ENCODE peak calls at places on chromosomes 4 and X, in six cellular contexts. C is PC-3, I is neural progenitor cell, J is SK-N-SH, S is GM23338, Q is MM.1S. V is an unnamed sample.

GRCh38 chr4:176193126-176193525 is 2.3 kb downstream of the SPATA4 start:
- DNase-seq in C (peak; percentile 46), I (no peak), J (no peak), S (no peak), Q (no peak), V (no peak)

GRCh38 chrX:107324493-107325310 is 118.3 kb downstream of the DNAAF6 start:
- DNase-seq in C (peak; percentile 6), I (peak; percentile 89), J (peak; percentile 74), S (peak; percentile 82), Q (peak; percentile 25), V (peak; percentile 14)

GRCh38 chr4:156837625-156838345 is 133.8 kb downstream of the PDGFC start:
- DNase-seq in C (no peak), I (no peak), J (no peak), S (no peak), Q (no peak), V (no peak)

GRCh38 chrX:111124418-111124817 is 28.4 kb downstream of the PAK3 start:
- DNase-seq in C (no peak), I (no peak), J (no peak), S (no peak), Q (peak; percentile 93), V (no peak)

GRCh38 chr4:183905593-183906485 is 732 bp downstream of the STOX2 start:
- DNase-seq in C (peak; percentile 12), I (peak; percentile 83), J (peak; percentile 75), S (peak; percentile 98), Q (no peak), V (no peak)

GRCh38 chrX:149540621-149541520 is at the start of gene EOLA1:
- DNase-seq in C (peak; percentile 96), I (no peak), J (peak; percentile 22), S (no peak), Q (peak; percentile 96), V (peak; percentile 96)

GRCh38 chrX:6002056-6002455 is 226.6 kb downstream of the NLGN4X start:
- DNase-seq in C (no peak), I (no peak), J (no peak), S (peak; percentile 20), Q (no peak), V (no peak)

GRCh38 chrX:2450681-2451080 is 50.1 kb downstream of the DHRSX start:
- DNase-seq in C (no peak), I (peak; percentile 62), J (no peak), S (peak; percentile 63), Q (no peak), V (no peak)

GRCh38 chr4:89685690-89686089 is 151.3 kb downstream of the SNCA start:
- DNase-seq in C (no peak), I (no peak), J (no peak), S (no peak), Q (no peak), V (no peak)

GRCh38 chr4:92163348-92163747 is 140.4 kb upstream of the GRID2 start:
- DNase-seq in C (peak; percentile 42), I (no peak), J (no peak), S (peak; percentile 47), Q (peak; percentile 27), V (peak; percentile 14)

GRCh38 chrX:63657821-63658220 is 127.2 kb downstream of the ARHGEF9 start:
- DNase-seq in C (peak; percentile 6), I (no peak), J (no peak), S (no peak), Q (no peak), V (no peak)

GRCh38 chr4:53671757-53672156 is 80.5 kb upstream of the LNX1 start:
- DNase-seq in C (no peak), I (no peak), J (no peak), S (no peak), Q (no peak), V (no peak)

GRCh38 chrX:120356084-120356483 is 5.8 kb upstream of the ATP1B4 start:
- DNase-seq in C (no peak), I (no peak), J (no peak), S (no peak), Q (no peak), V (no peak)

GRCh38 chr4:101258782-101259353 is 88.5 kb downstream of the PPP3CA start:
- DNase-seq in C (no peak), I (no peak), J (no peak), S (no peak), Q (no peak), V (no peak)

GRCh38 chr4:89767924-89768323 is 69.0 kb downstream of the SNCA start:
- DNase-seq in C (no peak), I (no peak), J (no peak), S (no peak), Q (no peak), V (no peak)

GRCh38 chr4:67877086-67877485 is 6.7 kb downstream of the TMPRSS11D start:
- DNase-seq in C (no peak), I (no peak), J (no peak), S (no peak), Q (no peak), V (no peak)

GRCh38 chr4:61994036-61994435 is 793.9 kb downstream of the ADGRL3 start:
- DNase-seq in C (peak; percentile 50), I (no peak), J (no peak), S (no peak), Q (no peak), V (no peak)

GRCh38 chr4:143084566-143084965 is 100.2 kb upstream of the USP38 start:
- DNase-seq in C (peak; percentile 23), I (no peak), J (no peak), S (peak; percentile 18), Q (no peak), V (no peak)

GRCh38 chrX:70168238-70169188 is 8.8 kb upstream of the DGAT2L6 start:
- DNase-seq in C (peak; percentile 75), I (peak; percentile 26), J (no peak), S (peak; percentile 56), Q (no peak), V (peak; percentile 1)

GRCh38 chr4:2939383-2940243 is 23.6 kb downstream of the NOP14 start:
- DNase-seq in C (no peak), I (no peak), J (no peak), S (no peak), Q (no peak), V (no peak)

GRCh38 chrX:128714425-128714824 is 662.2 kb upstream of the ACTRT1 start:
- DNase-seq in C (no peak), I (no peak), J (no peak), S (no peak), Q (no peak), V (no peak)

GRCh38 chrX:1673337-1673736 is 58.5 kb downstream of the ASMT start:
- DNase-seq in C (peak; percentile 54), I (peak; percentile 36), J (peak; percentile 29), S (peak; percentile 54), Q (peak; percentile 25), V (peak; percentile 32)

GRCh38 chrX:132858018-132858417 is 100.4 kb downstream of the HS6ST2 start:
- DNase-seq in C (peak; percentile 60), I (no peak), J (no peak), S (no peak), Q (peak; percentile 24), V (no peak)

DNA sequence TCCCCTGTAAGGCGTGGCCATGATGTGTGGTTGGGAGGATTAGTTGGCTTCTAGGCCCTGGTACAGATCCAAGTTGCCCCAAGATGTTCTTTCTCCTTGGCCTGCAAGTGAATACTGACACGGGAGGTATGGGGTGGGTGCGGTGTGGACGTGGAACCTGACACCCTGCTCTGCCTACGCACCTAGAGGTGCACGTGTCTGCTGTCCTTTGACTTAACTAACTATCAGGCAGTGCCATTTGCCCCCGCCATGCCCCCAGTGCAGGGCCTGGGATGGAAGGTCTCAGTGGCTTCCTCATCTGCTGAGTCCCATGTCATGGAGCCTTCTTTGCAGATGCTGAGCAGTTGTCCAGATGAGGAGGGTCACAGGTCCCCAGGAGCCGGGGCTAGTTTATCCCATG is 90.8 kb downstream of the PSAPL1 start:
- DNase-seq in C (no peak), I (no peak), J (no peak), S (no peak), Q (no peak), V (no peak)
- TF ChIP-seq EZH2phosphoT487 in C (no peak), I (no peak), J (no peak), S (no peak), Q (no peak), V (no peak)

DNA sequence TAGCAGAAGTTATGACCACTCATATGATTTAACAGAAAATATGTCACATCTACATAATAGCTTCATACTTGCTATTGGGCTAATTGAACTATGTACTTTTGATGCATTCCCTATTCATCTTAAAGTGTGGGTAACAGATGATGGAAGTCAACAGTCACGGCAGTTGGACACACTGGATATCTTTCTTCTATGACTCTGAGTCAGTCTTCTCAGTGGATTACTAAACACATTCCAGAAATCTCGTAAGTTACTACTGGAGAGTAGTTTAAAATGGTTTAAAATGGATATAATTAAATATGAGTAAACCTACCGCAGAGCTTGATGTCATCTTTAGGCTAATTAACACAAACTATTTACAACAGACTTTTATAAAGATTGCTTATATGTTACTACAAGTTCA is 30.1 kb upstream of the CFAP299 start:
- DNase-seq in C (peak; percentile 48), I (no peak), J (no peak), S (no peak), Q (no peak), V (no peak)
- H3K4me1 ChIP-seq in C (peaks cover 55% of the 10 kb centered on the region), I (peaks cover 13% of the 10 kb centered on the region), J (peaks cover 34% of the 10 kb centered on the region), S (peaks cover 35% of the 10 kb centered on the region), Q (no peaks in the 10 kb centered on the region), V (no peaks in the 10 kb centered on the region)

GRCh38 chrX:3589474-3589873 is 124.0 kb downstream of the PRKX start:
- DNase-seq in C (no peak), I (no peak), J (no peak), S (no peak), Q (no peak), V (no peak)

GRCh38 chrX:3584415-3584996 is 128.9 kb downstream of the PRKX start:
- DNase-seq in C (no peak), I (no peak), J (no peak), S (peak; percentile 1), Q (no peak), V (no peak)

GRCh38 chrX:3581609-3582108 is 131.8 kb downstream of the PRKX start:
- DNase-seq in C (no peak), I (no peak), J (no peak), S (no peak), Q (no peak), V (no peak)

GRCh38 chrX:3582421-3582820 is 131.0 kb downstream of the PRKX start:
- DNase-seq in C (no peak), I (no peak), J (no peak), S (no peak), Q (no peak), V (no peak)

DNA sequence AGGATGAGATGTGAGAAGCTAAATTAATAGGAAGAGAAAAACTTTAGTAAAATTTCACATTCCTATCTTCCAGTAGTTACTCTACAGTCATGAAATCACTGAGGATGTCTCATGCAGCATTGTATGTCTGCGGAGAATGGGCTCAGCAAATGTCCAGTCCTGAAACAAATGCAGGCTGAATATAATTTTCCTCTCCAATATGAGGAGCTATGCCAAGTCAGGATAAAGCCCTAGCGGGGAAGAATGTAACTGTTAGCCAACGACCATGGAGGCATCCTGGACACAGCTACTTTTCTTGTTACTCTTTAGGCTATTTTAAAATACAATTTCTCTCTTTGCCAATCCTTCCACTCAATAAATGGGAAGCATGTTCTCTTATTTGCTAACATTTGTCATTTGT is 127.7 kb downstream of the PRKX start:
- DNase-seq in C (no peak), I (no peak), J (no peak), S (no peak), Q (no peak), V (no peak)
- H3K4me3 ChIP-seq in C (no peak overlapping the region), I (no peak overlapping the region), J (no peak overlapping the region), S (no peak overlapping the region), Q (no peak overlapping the region), V (no peak overlapping the region)

GRCh38 chrX:134936542-134936941 is 54.2 kb upstream of the SMIM10 start:
- DNase-seq in C (peak; percentile 64), I (no peak), J (no peak), S (no peak), Q (no peak), V (no peak)
- TF ChIP-seq EZH2phosphoT487 in C (no peak), I (no peak), J (no peak), S (no peak), Q (no peak), V (no peak)